ENCODE peak calls at places on chromosomes 12 and 14, in five cellular contexts. H is posterior cingulate gyrus, T is mucosa of descending colon, Z is Caki2, D is iris pigment epithelial cell. P is an unnamed sample.

GRCh38 chr12:105740970-105741725 is 397.6 kb downstream of the NUAK1 start:
- DNase-seq in H (peak; percentile 70), T (peak; percentile 24), Z (no peak), D (no peak), P (peak; percentile 5)

GRCh38 chr14:92969470-92970232 is 46.7 kb downstream of the CHGA start:
- DNase-seq in H (peak; percentile 69), T (no peak), Z (peak; percentile 59), D (no peak), P (no peak)

GRCh38 chr12:109753959-109754358 is 40.3 kb downstream of the FAM222A start:
- DNase-seq in H (no peak), T (no peak), Z (no peak), D (no peak), P (no peak)

GRCh38 chr14:93430319-93430801 is 379 bp upstream of the UNC79 start:
- DNase-seq in H (peak; percentile 78), T (no peak), Z (no peak), D (peak; percentile 6), P (no peak)

GRCh38 chr12:102971227-102971626 is 13.8 kb downstream of the ASCL1 start:
- DNase-seq in H (no peak), T (no peak), Z (no peak), D (no peak), P (no peak)

GRCh38 chr12:43277630-43278267 is 274.3 kb downstream of the ADAMTS20 start:
- DNase-seq in H (no peak), T (no peak), Z (peak; percentile 79), D (peak; percentile 86), P (peak; percentile 68)

GRCh38 chr12:120835657-120836056 is 68.5 kb downstream of the SPPL3 start:
- DNase-seq in H (no peak), T (no peak), Z (no peak), D (no peak), P (peak; percentile 40)

GRCh38 chr12:9820281-9820930 is 6.9 kb upstream of the KLRF1 start:
- DNase-seq in H (no peak), T (no peak), Z (no peak), D (no peak), P (no peak)

GRCh38 chr12:32365473-32366064 is 33.8 kb upstream of the FGD4 start:
- DNase-seq in H (peak; percentile 46), T (no peak), Z (peak; percentile 59), D (peak; percentile 80), P (peak; percentile 78)

GRCh38 chr14:99415496-99416281 is 65.0 kb downstream of the SETD3 start:
- DNase-seq in H (peak; percentile 45), T (no peak), Z (peak; percentile 51), D (peak; percentile 76), P (peak; percentile 89)